ENCODE peak calls at places on chromosome 10, in four cellular contexts. B is H9, G is H1, H is trophoblast cell. D is an unnamed sample.
A peak's percentile ranks its signal among the peaks of the same experiment; 100 is the strongest.

GRCh38 chr10:80600251-80600650 is 62.5 kb downstream of the SH2D4B start:
- DNase-seq in B (no peak), G (no peak), H (no peak), D (no peak)

GRCh38 chr10:7302393-7303054 is 108.3 kb downstream of the SFMBT2 start:
- DNase-seq in B (no peak), G (no peak), H (no peak), D (no peak)

GRCh38 chr10:128000660-128001059 is 93.8 kb downstream of the PTPRE start:
- DNase-seq in B (no peak), G (no peak), H (no peak), D (no peak)

GRCh38 chr10:68096913-68097509 is 12.3 kb upstream of the MYPN start:
- DNase-seq in B (peak; percentile 39), G (peak; percentile 50), H (peak; percentile 78), D (peak; percentile 85)

GRCh38 chr10:73060173-73060572 is 36.5 kb downstream of the P4HA1 start:
- DNase-seq in B (no peak), G (no peak), H (no peak), D (no peak)

GRCh38 chr10:1022413-1022812 is 3.2 kb downstream of the IDI2 start:
- DNase-seq in B (no peak), G (no peak), H (no peak), D (no peak)

GRCh38 chr10:43362191-43362839 is 9.1 kb upstream of the FXYD4 start:
- DNase-seq in B (peak; percentile 99), G (peak; percentile 86), H (peak; percentile 98), D (peak; percentile 97)

GRCh38 chr10:15385552-15386455 is 14.7 kb upstream of the FAM171A1 start:
- DNase-seq in B (no peak), G (no peak), H (no peak), D (no peak)

GRCh38 chr10:62502995-62503613 is 128.9 kb downstream of the ZNF365 start:
- DNase-seq in B (no peak), G (no peak), H (no peak), D (no peak)

GRCh38 chr10:58773351-58773750 is 260.7 kb downstream of the BICC1 start:
- DNase-seq in B (no peak), G (no peak), H (no peak), D (no peak)

GRCh38 chr10:58776613-58777318 is 264.1 kb downstream of the BICC1 start:
- DNase-seq in B (no peak), G (no peak), H (no peak), D (no peak)

GRCh38 chr10:58771850-58772249 is 259.2 kb downstream of the BICC1 start:
- DNase-seq in B (no peak), G (no peak), H (no peak), D (no peak)

GRCh38 chr10:58775960-58776574 is 263.4 kb downstream of the BICC1 start:
- DNase-seq in B (no peak), G (no peak), H (peak; percentile 32), D (peak; percentile 18)

GRCh38 chr10:58773942-58774341 is 261.3 kb downstream of the BICC1 start:
- DNase-seq in B (no peak), G (no peak), H (no peak), D (no peak)
- H3K79me2 ChIP-seq in B (no peaks in the 10 kb centered on the region), G (no peaks in the 10 kb centered on the region), H (no peaks in the 10 kb centered on the region), D (no peaks in the 10 kb centered on the region)

DNA sequence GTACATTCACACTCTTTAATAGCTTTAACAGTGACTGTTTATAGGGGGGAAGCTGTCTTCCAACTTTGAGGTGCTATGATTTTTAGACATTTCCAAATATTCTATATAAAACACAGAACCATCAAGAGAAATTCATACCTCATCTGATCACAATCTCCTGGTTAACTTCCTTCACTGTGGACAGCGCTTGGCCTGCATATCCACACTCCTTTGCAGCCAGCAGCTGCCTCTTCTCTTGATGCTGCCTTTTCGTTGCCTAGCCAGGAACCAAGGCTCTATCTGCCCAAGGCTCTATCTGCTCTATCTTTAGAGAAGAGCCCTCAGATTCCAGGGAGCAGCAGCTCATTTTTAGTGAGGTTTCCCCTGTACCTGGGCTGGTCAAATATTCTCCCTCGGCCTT is 252.0 kb downstream of the PTEN start:
- DNase-seq in B (no peak), G (no peak), H (no peak), D (no peak)
- H2BK120ac ChIP-seq in B (no peak overlapping the region), G (no peak overlapping the region), H (no peak overlapping the region), D (no peak overlapping the region)

DNA sequence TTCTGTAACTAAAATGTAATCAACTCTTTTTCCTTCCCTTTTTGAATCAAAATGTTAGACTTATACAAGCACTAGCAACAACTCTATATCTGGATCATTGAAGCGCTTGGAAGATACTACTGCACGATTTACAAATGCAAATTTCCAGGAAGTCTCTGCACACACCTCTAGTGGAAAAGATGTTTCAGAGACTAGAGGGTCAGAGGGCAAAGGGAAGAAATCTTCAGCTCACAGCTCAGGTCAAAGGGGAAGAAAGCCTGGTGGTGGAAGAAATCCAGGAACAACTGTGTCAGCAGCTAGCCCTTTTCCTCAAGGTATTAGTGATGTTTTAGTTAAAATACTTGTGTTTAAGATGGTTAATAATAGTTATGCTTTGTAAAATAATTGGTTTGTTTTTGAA is 136.4 kb downstream of the MLLT10 start:
- DNase-seq in B (no peak), G (no peak), H (no peak), D (no peak)
- H3K79me2 ChIP-seq in B (no peaks in the 10 kb centered on the region), G (peaks cover 47% of the 10 kb centered on the region), H (no peaks in the 10 kb centered on the region), D (peaks cover 5% of the 10 kb centered on the region)

DNA sequence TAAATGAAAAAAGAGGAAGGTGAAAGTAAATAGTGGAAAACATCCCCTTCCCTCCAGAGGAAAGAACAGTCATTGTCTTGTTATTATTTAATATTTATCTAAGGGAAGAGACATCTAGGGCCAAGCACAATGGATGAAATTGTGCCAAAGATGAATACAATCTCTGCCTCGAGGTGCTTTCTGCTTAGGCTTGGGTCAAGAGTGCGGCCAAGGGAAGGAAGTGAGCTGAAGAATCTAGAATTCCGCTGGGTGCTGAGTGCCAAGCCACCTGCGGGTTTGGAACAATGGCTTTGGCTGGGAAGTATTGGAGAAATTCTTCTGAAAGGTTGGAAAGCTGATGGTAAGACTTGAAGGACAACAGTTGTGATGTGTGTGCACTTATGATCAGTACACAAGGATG is 531.3 kb upstream of the FZD8 start:
- DNase-seq in B (no peak), G (no peak), H (no peak), D (no peak)
- H2BK120ac ChIP-seq in B (no peak overlapping the region), G (no peak overlapping the region), H (peak overlapping the region; percentile 80), D (no peak overlapping the region)

GRCh38 chr10:71980181-71981023 is 16.2 kb downstream of the CHST3 start:
- DNase-seq in B (no peak), G (no peak), H (no peak), D (no peak)

GRCh38 chr10:71979692-71980062 is 15.5 kb downstream of the CHST3 start:
- DNase-seq in B (no peak), G (no peak), H (no peak), D (no peak)

GRCh38 chr10:71982269-71983178 is 18.3 kb downstream of the CHST3 start:
- DNase-seq in B (no peak), G (no peak), H (no peak), D (peak; percentile 31)

GRCh38 chr10:71981868-71982230 is 17.7 kb downstream of the CHST3 start:
- DNase-seq in B (no peak), G (no peak), H (no peak), D (no peak)

GRCh38 chr10:71981024-71981867 is 17.1 kb downstream of the CHST3 start:
- DNase-seq in B (no peak), G (no peak), H (no peak), D (no peak)
- H3K79me2 ChIP-seq in B (peaks cover 2% of the 10 kb centered on the region), G (no peaks in the 10 kb centered on the region), H (peaks cover 2% of the 10 kb centered on the region), D (no peaks in the 10 kb centered on the region)

DNA sequence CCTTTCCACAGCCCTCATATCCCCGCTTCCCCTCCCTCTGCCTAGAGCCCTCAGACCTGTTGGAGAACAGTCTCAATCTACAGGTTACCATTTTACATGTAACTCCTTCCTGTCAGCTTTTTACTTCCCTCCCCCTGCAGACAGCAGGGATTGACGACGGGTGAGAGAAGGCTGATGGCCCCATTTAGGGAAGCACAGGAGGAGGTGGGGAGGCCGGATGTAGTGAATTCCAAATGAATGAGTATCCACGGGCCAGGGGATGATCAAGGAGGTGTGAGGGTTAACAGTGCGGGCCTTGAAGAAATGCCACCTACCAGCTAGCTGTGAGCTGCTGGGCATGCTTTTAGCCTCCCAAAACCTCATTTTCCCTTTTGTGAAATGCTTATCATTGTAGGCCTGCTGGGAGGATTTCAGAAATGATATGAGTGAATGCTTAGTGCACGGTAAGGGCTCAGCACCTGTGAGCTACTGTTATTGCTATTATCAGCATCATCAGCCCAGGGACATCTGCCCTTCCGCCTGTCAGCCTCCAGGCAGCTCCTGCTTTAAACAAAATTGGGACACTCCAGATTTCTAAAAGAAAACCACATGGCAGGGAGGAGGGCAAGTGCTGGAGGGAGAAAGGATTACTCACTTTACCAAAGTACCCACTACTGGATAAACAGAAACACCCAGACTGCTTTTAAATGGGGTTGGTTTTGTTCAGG is 6.5 kb upstream of the NANOS1 start:
- DNase-seq in B (peak; percentile 77), G (no peak), H (peak; percentile 93), D (peak; percentile 97)
- H2BK120ac ChIP-seq in B (no peak overlapping the region), G (no peak overlapping the region), H (no peak overlapping the region), D (no peak overlapping the region)

GRCh38 chr10:96276831-96277230 is 5.5 kb upstream of the BLNK start:
- DNase-seq in B (no peak), G (no peak), H (no peak), D (no peak)
- H3K79me2 ChIP-seq in B (no peaks in the 10 kb centered on the region), G (no peaks in the 10 kb centered on the region), H (no peaks in the 10 kb centered on the region), D (no peaks in the 10 kb centered on the region)